ENCODE peak calls at places on chromosomes 4 and X, in six cellular contexts. T is CD8-positive, alpha-beta T cell; O is adrenal gland; B is pancreas; A is esophagus muscularis mucosa; Y is Karpas-422. K is an unnamed sample. For H3K4me1, the result is how much of the 10 kb centered on the place peaks cover.

GRCh38 chr4:183164963-183165362 is 65.9 kb downstream of the WWC2 start:
- DNase-seq in T (no peak), O (no peak), B (no peak), A (no peak), Y (no peak), K (no peak)

GRCh38 chr4:150817017-150817416 is 198.1 kb downstream of the LRBA start:
- DNase-seq in T (no peak), O (no peak), B (no peak), A (no peak), Y (no peak), K (no peak)

GRCh38 chr4:155722336-155722735 is 36.5 kb upstream of the GUCY1B1 start:
- DNase-seq in T (no peak), O (no peak), B (no peak), A (no peak), Y (no peak), K (no peak)

GRCh38 chr4:28225005-28225404 is 1364.4 kb downstream of the STIM2 start:
- DNase-seq in T (no peak), O (no peak), B (no peak), A (no peak), Y (peak), K (no peak)

GRCh38 chr4:139242511-139243051 is 37.4 kb downstream of the MGARP start:
- DNase-seq in T (no peak), O (no peak), B (no peak), A (no peak), Y (no peak), K (no peak)

GRCh38 chr4:40573593-40574311 is 55.9 kb downstream of the RBM47 start:
- DNase-seq in T (no peak), O (no peak), B (no peak), A (no peak), Y (no peak), K (no peak)

GRCh38 chrX:67613366-67613765 is 69.5 kb downstream of the AR start:
- DNase-seq in T (no peak), O (no peak), B (no peak), A (no peak), Y (no peak), K (no peak)

GRCh38 chr4:77473509-77473908 is 132.1 kb upstream of the CXCL13 start:
- DNase-seq in T (no peak), O (no peak), B (no peak), A (no peak), Y (peak), K (no peak)

GRCh38 chr4:108878781-108879180 is 115.9 kb upstream of the ETNPPL start:
- DNase-seq in T (no peak), O (no peak), B (no peak), A (no peak), Y (no peak), K (no peak)

GRCh38 chr4:37464373-37464772 is 219.8 kb downstream of the NWD2 start:
- DNase-seq in T (no peak), O (no peak), B (no peak), A (no peak), Y (no peak), K (no peak)

GRCh38 chr4:124686279-124686678 is 26.3 kb downstream of the ANKRD50 start:
- DNase-seq in T (no peak), O (no peak), B (no peak), A (no peak), Y (no peak), K (no peak)

GRCh38 chrX:48466696-48467095 is 3.4 kb downstream of the SLC38A5 start:
- DNase-seq in T (no peak), O (no peak), B (peak), A (no peak), Y (peak), K (no peak)

GRCh38 chrX:2320580-2321327 is 180.0 kb downstream of the DHRSX start:
- DNase-seq in T (no peak), O (peak), B (peak), A (no peak), Y (no peak), K (peak)

GRCh38 chrX:118945921-118946320 is 28.5 kb upstream of the LONRF3 start:
- DNase-seq in T (no peak), O (no peak), B (no peak), A (no peak), Y (no peak), K (no peak)

GRCh38 chr4:138724530-138724929 is 291.1 kb upstream of the NOCT start:
- DNase-seq in T (no peak), O (no peak), B (no peak), A (no peak), Y (no peak), K (no peak)

GRCh38 chrX:26649534-26649933 is 433.6 kb downstream of the MAGEB5 start:
- DNase-seq in T (no peak), O (no peak), B (no peak), A (no peak), Y (peak), K (no peak)

GRCh38 chrX:9340619-9341304 is 124.1 kb upstream of the TBL1X start:
- DNase-seq in T (no peak), O (peak), B (no peak), A (no peak), Y (peak), K (peak)

GRCh38 chr4:139875456-139875855 is 209.8 kb downstream of the MGST2 start:
- DNase-seq in T (no peak), O (no peak), B (no peak), A (no peak), Y (no peak), K (no peak)

GRCh38 chrX:110683925-110684324 is 111.7 kb downstream of the CHRDL1 start:
- DNase-seq in T (no peak), O (no peak), B (no peak), A (no peak), Y (no peak), K (no peak)

GRCh38 chrX:70096052-70096451 is 33.8 kb downstream of the OTUD6A start:
- DNase-seq in T (no peak), O (no peak), B (no peak), A (no peak), Y (no peak), K (no peak)

GRCh38 chrX:18654873-18655836 is 16.8 kb downstream of the RS1 start:
- DNase-seq in T (no peak), O (no peak), B (no peak), A (no peak), Y (no peak), K (no peak)

GRCh38 chrX:38347136-38347535 is 5.3 kb upstream of the OTC start:
- DNase-seq in T (no peak), O (no peak), B (no peak), A (no peak), Y (no peak), K (no peak)

GRCh38 chr4:165927366-165927765 is 54.3 kb downstream of the TLL1 start:
- DNase-seq in T (no peak), O (no peak), B (no peak), A (no peak), Y (no peak), K (no peak)

GRCh38 chr4:11548529-11549176 is 120.0 kb upstream of the HS3ST1 start:
- DNase-seq in T (no peak), O (no peak), B (no peak), A (no peak), Y (no peak), K (no peak)

GRCh38 chrX:147565239-147565638 is 346.5 kb upstream of the FMR1 start:
- DNase-seq in T (no peak), O (no peak), B (no peak), A (no peak), Y (no peak), K (no peak)

GRCh38 chr4:118865091-118865708 is 23.5 kb upstream of the SYNPO2 start:
- DNase-seq in T (no peak), O (peak), B (peak), A (no peak), Y (peak), K (no peak)

GRCh38 chrX:112738347-112739033 is 58.8 kb upstream of the LHFPL1 start:
- DNase-seq in T (no peak), O (no peak), B (no peak), A (no peak), Y (no peak), K (no peak)

GRCh38 chrX:120732879-120733278 is 103.0 kb upstream of the C1GALT1C1 start:
- DNase-seq in T (no peak), O (no peak), B (no peak), A (no peak), Y (no peak), K (peak)

GRCh38 chrX:72120798-72121197 is 10.9 kb downstream of the RTL5 start:
- DNase-seq in T (no peak), O (no peak), B (no peak), A (no peak), Y (no peak), K (no peak)

GRCh38 chr4:132763465-132763864 is 385.6 kb upstream of the PCDH10 start:
- DNase-seq in T (no peak), O (no peak), B (no peak), A (no peak), Y (no peak), K (no peak)

GRCh38 chrX:39167791-39168190 is 366.5 kb downstream of the MID1IP1 start:
- DNase-seq in T (no peak), O (no peak), B (no peak), A (no peak), Y (no peak), K (no peak)

GRCh38 chr4:108483077-108483476 is 137.3 kb upstream of the RPL34 start:
- DNase-seq in T (no peak), O (no peak), B (no peak), A (no peak), Y (no peak), K (no peak)

GRCh38 chrX:22634751-22635150 is 362.0 kb downstream of the CBLL2 start:
- DNase-seq in T (no peak), O (no peak), B (no peak), A (no peak), Y (no peak), K (no peak)

GRCh38 chrX:25013593-25014365 is 2.0 kb downstream of the ARX start:
- DNase-seq in T (no peak), O (no peak), B (no peak), A (no peak), Y (peak), K (no peak)

GRCh38 chr4:21046121-21046520 is 345.9 kb downstream of the PACRGL start:
- DNase-seq in T (no peak), O (no peak), B (no peak), A (no peak), Y (no peak), K (no peak)

GRCh38 chr4:184899261-184900134 is 73.7 kb upstream of the ACSL1 start:
- DNase-seq in T (no peak), O (no peak), B (peak), A (no peak), Y (no peak), K (peak)

GRCh38 chr4:184795214-184795844 is 30.4 kb downstream of the ACSL1 start:
- DNase-seq in T (no peak), O (no peak), B (no peak), A (no peak), Y (no peak), K (no peak)

GRCh38 chrX:95762716-95763115 is 921.9 kb upstream of the DIAPH2 start:
- DNase-seq in T (no peak), O (no peak), B (no peak), A (no peak), Y (peak), K (no peak)

GRCh38 chr4:173827707-173828106 is 297.7 kb upstream of the HAND2 start:
- DNase-seq in T (no peak), O (no peak), B (no peak), A (no peak), Y (no peak), K (no peak)

GRCh38 chrX:110081740-110082139 is 78.8 kb downstream of the TMEM164 start:
- DNase-seq in T (no peak), O (no peak), B (peak), A (no peak), Y (no peak), K (no peak)

GRCh38 chr4:145884775-145885174 is 53.8 kb downstream of the ZNF827 start:
- DNase-seq in T (no peak), O (no peak), B (no peak), A (no peak), Y (no peak), K (no peak)
- H3K4me1 ChIP-seq in T (under half), O (under half), B (under half), A (under half), Y (half or more), K (under half)

GRCh38 chr4:168386002-168386401 is 67.5 kb upstream of the DDX60 start:
- DNase-seq in T (no peak), O (no peak), B (no peak), A (no peak), Y (no peak), K (no peak)
- H3K27ac ChIP-seq in T (no peak), O (no peak), B (no peak), A (no peak), Y (no peak), K (no peak)

DNA sequence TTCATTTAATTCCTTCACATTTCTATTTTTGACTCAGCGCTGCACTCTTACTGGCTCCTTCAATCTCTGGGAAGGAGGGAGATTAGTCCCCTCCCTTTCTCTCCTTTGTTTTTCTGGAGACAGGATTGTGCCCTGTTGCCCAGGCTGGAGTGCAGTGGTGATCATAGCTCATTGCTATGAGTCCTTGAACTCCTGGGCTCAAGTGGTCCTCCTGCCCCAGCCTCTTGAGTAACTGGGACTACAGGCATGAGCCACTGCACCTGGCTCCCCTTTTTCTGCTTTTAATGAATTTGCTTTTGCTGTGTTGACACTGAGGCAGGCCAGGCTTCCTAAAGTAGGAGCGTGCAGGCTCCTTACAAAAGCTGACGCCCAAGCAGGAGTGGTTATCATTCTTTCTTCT is 10.5 kb downstream of the TBC1D14 start:
- DNase-seq in T (no peak), O (no peak), B (no peak), A (no peak), Y (no peak), K (no peak)
- H3K4me1 ChIP-seq in T (under half), O (under half), B (under half), A (under half), Y (under half), K (under half)

GRCh38 chr4:16192631-16193483 is 33.4 kb downstream of the TAPT1 start:
- DNase-seq in T (no peak), O (no peak), B (no peak), A (no peak), Y (no peak), K (no peak)
- H3K27ac ChIP-seq in T (no peak), O (no peak), B (no peak), A (peak), Y (no peak), K (no peak)

GRCh38 chr4:153543351-153543750 is 77.2 kb downstream of the TMEM131L start:
- DNase-seq in T (no peak), O (no peak), B (no peak), A (peak), Y (no peak), K (no peak)

GRCh38 chr4:153549401-153549800 is 83.2 kb downstream of the TMEM131L start:
- DNase-seq in T (no peak), O (no peak), B (no peak), A (peak), Y (no peak), K (no peak)

GRCh38 chr4:153545822-153546221 is 79.7 kb downstream of the TMEM131L start:
- DNase-seq in T (no peak), O (no peak), B (no peak), A (peak), Y (no peak), K (no peak)

GRCh38 chr4:153547520-153547919 is 81.4 kb downstream of the TMEM131L start:
- DNase-seq in T (no peak), O (no peak), B (no peak), A (peak), Y (no peak), K (no peak)

DNA sequence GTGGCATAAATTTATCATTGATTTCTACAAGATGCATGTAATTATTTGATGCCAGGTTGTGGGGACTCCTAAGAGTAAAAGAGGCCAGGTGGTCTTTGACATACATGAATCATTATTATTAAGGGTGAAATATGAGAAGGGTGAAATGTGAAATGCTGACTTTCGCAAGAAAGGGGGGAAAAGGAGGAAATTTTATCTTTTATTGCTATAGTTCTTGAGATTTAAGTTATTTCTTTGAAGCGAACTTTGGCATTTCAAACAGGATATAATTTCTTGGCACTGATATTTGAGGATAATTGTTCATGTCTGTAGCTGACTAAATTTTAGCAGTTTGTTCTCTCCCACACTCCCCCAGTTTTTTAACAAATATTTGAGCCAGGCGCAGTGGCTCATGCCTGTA is 80.1 kb downstream of the TMEM131L start:
- DNase-seq in T (no peak), O (no peak), B (no peak), A (no peak), Y (no peak), K (no peak)
- H3K4me1 ChIP-seq in T (under half), O (under half), B (under half), A (under half), Y (under half), K (under half)

GRCh38 chr4:153495480-153496206 is 29.5 kb downstream of the TMEM131L start:
- DNase-seq in T (no peak), O (no peak), B (no peak), A (no peak), Y (no peak), K (no peak)

GRCh38 chr4:153501578-153501977 is 35.4 kb downstream of the TMEM131L start:
- DNase-seq in T (no peak), O (no peak), B (no peak), A (no peak), Y (no peak), K (no peak)

GRCh38 chr4:153497988-153498967 is 32.1 kb downstream of the TMEM131L start:
- DNase-seq in T (no peak), O (no peak), B (no peak), A (no peak), Y (peak), K (no peak)

GRCh38 chr4:153497091-153497531 is 31.0 kb downstream of the TMEM131L start:
- DNase-seq in T (peak), O (no peak), B (no peak), A (no peak), Y (peak), K (no peak)

DNA sequence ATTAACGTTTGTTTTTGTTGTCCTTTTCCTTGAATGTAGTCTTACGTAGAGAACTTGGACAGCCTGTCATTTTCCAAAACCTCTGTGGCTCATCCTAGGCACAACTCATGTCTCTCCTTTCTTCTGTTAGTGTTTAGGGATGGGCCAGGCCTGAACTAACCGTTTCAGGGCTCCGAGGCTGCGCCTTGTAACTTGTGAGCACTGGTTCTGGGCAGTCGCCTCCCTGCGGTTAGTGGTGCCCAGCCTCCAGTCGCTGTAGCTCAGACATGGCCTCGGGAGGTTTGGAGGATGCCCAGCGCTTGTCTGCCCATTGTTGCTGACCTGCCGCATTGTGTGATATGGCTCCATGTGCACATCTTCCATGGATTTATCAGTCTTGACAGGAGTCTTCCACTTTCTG is 32.8 kb downstream of the TMEM131L start:
- DNase-seq in T (no peak), O (no peak), B (no peak), A (no peak), Y (no peak), K (peak)
- H3K27ac ChIP-seq in T (peak), O (no peak), B (no peak), A (peak), Y (no peak), K (peak)

DNA sequence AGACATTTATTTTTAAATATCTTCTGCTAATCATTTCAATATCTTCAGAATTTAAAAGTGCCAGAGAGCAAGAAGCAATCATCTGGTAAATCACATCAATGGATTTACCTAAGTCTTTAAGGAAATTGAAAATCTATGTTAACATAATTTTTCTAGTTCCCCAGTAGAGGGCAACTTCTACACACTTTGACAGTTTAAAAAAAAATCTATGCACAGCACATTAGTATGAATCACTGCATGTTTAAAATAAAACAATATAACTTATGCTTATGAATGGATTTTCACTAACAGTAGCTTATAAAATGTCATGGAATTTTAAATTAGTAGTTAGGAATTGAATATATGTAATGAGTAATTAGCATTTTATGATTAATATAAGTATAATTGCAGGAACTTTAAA is 126.5 kb downstream of the REELD1 start:
- DNase-seq in T (no peak), O (no peak), B (no peak), A (no peak), Y (peak), K (no peak)
- H3K4me1 ChIP-seq in T (under half), O (under half), B (under half), A (under half), Y (under half), K (under half)

GRCh38 chrX:77448170-77448569 is 981 bp downstream of the FGF16 start:
- DNase-seq in T (no peak), O (no peak), B (no peak), A (no peak), Y (no peak), K (no peak)
- H3K27ac ChIP-seq in T (no peak), O (no peak), B (no peak), A (no peak), Y (no peak), K (no peak)

GRCh38 chrX:139083191-139083590 is 371.7 kb upstream of the FGF13 start:
- DNase-seq in T (no peak), O (no peak), B (no peak), A (no peak), Y (no peak), K (no peak)
- H3K4me1 ChIP-seq in T (under half), O (under half), B (under half), A (under half), Y (under half), K (under half)

K was measured in right cardiac atrium.